ENCODE peak calls at places on chromosome 5, in six cellular contexts. One of them, this sample, is unnamed.
A peak's percentile ranks its signal among the peaks of the same experiment; 100 is the strongest.

GRCh38 chr5:132228241-132229035 is 785 bp upstream of the P4HA2 start:
- DNase-seq in effector memory CD8-positive, alpha-beta T cell: no peak
- DNase-seq in stimulated activated CD4-positive, alpha-beta T cell treated with anti-CD3 and anti-CD28 coated beads, Interleukin-12 subunit alpha, Interleukin-12 subunit beta, amount 100 ng/mL, for 48 hours: no peak
- DNase-seq in astrocyte of the hippocampus: no peak
- DNase-seq in HuH-7: peak; percentile 19
- DNase-seq in ACHN: no peak
- DNase-seq in this sample: peak; percentile 16

GRCh38 chr5:35811108-35811741 is 45.5 kb upstream of the IL7R start:
- DNase-seq in effector memory CD8-positive, alpha-beta T cell: peak; percentile 38
- DNase-seq in stimulated activated CD4-positive, alpha-beta T cell treated with anti-CD3 and anti-CD28 coated beads, Interleukin-12 subunit alpha, Interleukin-12 subunit beta, amount 100 ng/mL, for 48 hours: no peak
- DNase-seq in astrocyte of the hippocampus: no peak
- DNase-seq in HuH-7: no peak
- DNase-seq in ACHN: no peak
- DNase-seq in this sample: no peak

GRCh38 chr5:129724222-129724621 is 23.7 kb upstream of the MINAR2 start:
- DNase-seq in effector memory CD8-positive, alpha-beta T cell: no peak
- DNase-seq in stimulated activated CD4-positive, alpha-beta T cell treated with anti-CD3 and anti-CD28 coated beads, Interleukin-12 subunit alpha, Interleukin-12 subunit beta, amount 100 ng/mL, for 48 hours: no peak
- DNase-seq in astrocyte of the hippocampus: peak; percentile 1
- DNase-seq in HuH-7: no peak
- DNase-seq in ACHN: no peak
- DNase-seq in this sample: no peak

GRCh38 chr5:181566-181965 is 9.7 kb upstream of the LRRC14B start:
- DNase-seq in effector memory CD8-positive, alpha-beta T cell: no peak
- DNase-seq in stimulated activated CD4-positive, alpha-beta T cell treated with anti-CD3 and anti-CD28 coated beads, Interleukin-12 subunit alpha, Interleukin-12 subunit beta, amount 100 ng/mL, for 48 hours: no peak
- DNase-seq in astrocyte of the hippocampus: no peak
- DNase-seq in HuH-7: no peak
- DNase-seq in ACHN: no peak
- DNase-seq in this sample: no peak

GRCh38 chr5:132010645-132011560 is 555 bp downstream of the ACSL6 start:
- DNase-seq in effector memory CD8-positive, alpha-beta T cell: no peak
- DNase-seq in stimulated activated CD4-positive, alpha-beta T cell treated with anti-CD3 and anti-CD28 coated beads, Interleukin-12 subunit alpha, Interleukin-12 subunit beta, amount 100 ng/mL, for 48 hours: no peak
- DNase-seq in astrocyte of the hippocampus: no peak
- DNase-seq in HuH-7: no peak
- DNase-seq in ACHN: no peak
- DNase-seq in this sample: no peak

GRCh38 chr5:39260095-39260494 is 40.7 kb upstream of the FYB1 start:
- DNase-seq in effector memory CD8-positive, alpha-beta T cell: no peak
- DNase-seq in stimulated activated CD4-positive, alpha-beta T cell treated with anti-CD3 and anti-CD28 coated beads, Interleukin-12 subunit alpha, Interleukin-12 subunit beta, amount 100 ng/mL, for 48 hours: no peak
- DNase-seq in astrocyte of the hippocampus: no peak
- DNase-seq in HuH-7: no peak
- DNase-seq in ACHN: no peak
- DNase-seq in this sample: no peak

GRCh38 chr5:141597394-141597793 is 21.4 kb downstream of the DIAPH1 start:
- DNase-seq in effector memory CD8-positive, alpha-beta T cell: no peak
- DNase-seq in stimulated activated CD4-positive, alpha-beta T cell treated with anti-CD3 and anti-CD28 coated beads, Interleukin-12 subunit alpha, Interleukin-12 subunit beta, amount 100 ng/mL, for 48 hours: no peak
- DNase-seq in astrocyte of the hippocampus: no peak
- DNase-seq in HuH-7: no peak
- DNase-seq in ACHN: no peak
- DNase-seq in this sample: no peak

GRCh38 chr5:160390787-160391696 is 8.8 kb downstream of the FAM200C start:
- DNase-seq in effector memory CD8-positive, alpha-beta T cell: no peak
- DNase-seq in stimulated activated CD4-positive, alpha-beta T cell treated with anti-CD3 and anti-CD28 coated beads, Interleukin-12 subunit alpha, Interleukin-12 subunit beta, amount 100 ng/mL, for 48 hours: no peak
- DNase-seq in astrocyte of the hippocampus: peak; percentile 33
- DNase-seq in HuH-7: no peak
- DNase-seq in ACHN: peak; percentile 31
- DNase-seq in this sample: no peak

GRCh38 chr5:122252319-122252718 is 59.7 kb upstream of the SNCAIP start:
- DNase-seq in effector memory CD8-positive, alpha-beta T cell: no peak
- DNase-seq in stimulated activated CD4-positive, alpha-beta T cell treated with anti-CD3 and anti-CD28 coated beads, Interleukin-12 subunit alpha, Interleukin-12 subunit beta, amount 100 ng/mL, for 48 hours: no peak
- DNase-seq in astrocyte of the hippocampus: no peak
- DNase-seq in HuH-7: no peak
- DNase-seq in ACHN: no peak
- DNase-seq in this sample: no peak

GRCh38 chr5:169344629-169345028 is 43.7 kb upstream of the SLIT3 start:
- DNase-seq in effector memory CD8-positive, alpha-beta T cell: no peak
- DNase-seq in stimulated activated CD4-positive, alpha-beta T cell treated with anti-CD3 and anti-CD28 coated beads, Interleukin-12 subunit alpha, Interleukin-12 subunit beta, amount 100 ng/mL, for 48 hours: no peak
- DNase-seq in astrocyte of the hippocampus: peak; percentile 41
- DNase-seq in HuH-7: no peak
- DNase-seq in ACHN: no peak
- DNase-seq in this sample: peak; percentile 39

GRCh38 chr5:142342128-142342981 is 17.5 kb upstream of the SPRY4 start:
- DNase-seq in effector memory CD8-positive, alpha-beta T cell: no peak
- DNase-seq in stimulated activated CD4-positive, alpha-beta T cell treated with anti-CD3 and anti-CD28 coated beads, Interleukin-12 subunit alpha, Interleukin-12 subunit beta, amount 100 ng/mL, for 48 hours: no peak
- DNase-seq in astrocyte of the hippocampus: peak; percentile 7
- DNase-seq in HuH-7: no peak
- DNase-seq in ACHN: no peak
- DNase-seq in this sample: no peak

GRCh38 chr5:35956429-35956828 is 18.0 kb upstream of the CAPSL start:
- DNase-seq in effector memory CD8-positive, alpha-beta T cell: no peak
- DNase-seq in stimulated activated CD4-positive, alpha-beta T cell treated with anti-CD3 and anti-CD28 coated beads, Interleukin-12 subunit alpha, Interleukin-12 subunit beta, amount 100 ng/mL, for 48 hours: no peak
- DNase-seq in astrocyte of the hippocampus: no peak
- DNase-seq in HuH-7: no peak
- DNase-seq in ACHN: peak; percentile 11
- DNase-seq in this sample: no peak

GRCh38 chr5:151006704-151007334 is 13.6 kb upstream of the GPX3 start:
- DNase-seq in effector memory CD8-positive, alpha-beta T cell: no peak
- DNase-seq in stimulated activated CD4-positive, alpha-beta T cell treated with anti-CD3 and anti-CD28 coated beads, Interleukin-12 subunit alpha, Interleukin-12 subunit beta, amount 100 ng/mL, for 48 hours: no peak
- DNase-seq in astrocyte of the hippocampus: no peak
- DNase-seq in HuH-7: no peak
- DNase-seq in ACHN: no peak
- DNase-seq in this sample: no peak

GRCh38 chr5:67267522-67268232 is 71.1 kb upstream of the CD180 start:
- DNase-seq in effector memory CD8-positive, alpha-beta T cell: no peak
- DNase-seq in stimulated activated CD4-positive, alpha-beta T cell treated with anti-CD3 and anti-CD28 coated beads, Interleukin-12 subunit alpha, Interleukin-12 subunit beta, amount 100 ng/mL, for 48 hours: no peak
- DNase-seq in astrocyte of the hippocampus: no peak
- DNase-seq in HuH-7: no peak
- DNase-seq in ACHN: no peak
- DNase-seq in this sample: peak; percentile 13

GRCh38 chr5:1658665-1659064 is 134.9 kb upstream of the LPCAT1 start:
- DNase-seq in effector memory CD8-positive, alpha-beta T cell: no peak
- DNase-seq in stimulated activated CD4-positive, alpha-beta T cell treated with anti-CD3 and anti-CD28 coated beads, Interleukin-12 subunit alpha, Interleukin-12 subunit beta, amount 100 ng/mL, for 48 hours: no peak
- DNase-seq in astrocyte of the hippocampus: no peak
- DNase-seq in HuH-7: no peak
- DNase-seq in ACHN: no peak
- DNase-seq in this sample: no peak

GRCh38 chr5:108078882-108079281 is 303.0 kb downstream of the FBXL17 start:
- DNase-seq in effector memory CD8-positive, alpha-beta T cell: no peak
- DNase-seq in stimulated activated CD4-positive, alpha-beta T cell treated with anti-CD3 and anti-CD28 coated beads, Interleukin-12 subunit alpha, Interleukin-12 subunit beta, amount 100 ng/mL, for 48 hours: no peak
- DNase-seq in astrocyte of the hippocampus: no peak
- DNase-seq in HuH-7: no peak
- DNase-seq in ACHN: no peak
- DNase-seq in this sample: no peak

GRCh38 chr5:14109771-14110170 is 33.4 kb upstream of the TRIO start:
- DNase-seq in effector memory CD8-positive, alpha-beta T cell: peak; percentile 2
- DNase-seq in stimulated activated CD4-positive, alpha-beta T cell treated with anti-CD3 and anti-CD28 coated beads, Interleukin-12 subunit alpha, Interleukin-12 subunit beta, amount 100 ng/mL, for 48 hours: no peak
- DNase-seq in astrocyte of the hippocampus: no peak
- DNase-seq in HuH-7: no peak
- DNase-seq in ACHN: no peak
- DNase-seq in this sample: no peak

GRCh38 chr5:54738118-54738972 is 220.8 kb downstream of the SNX18 start:
- DNase-seq in effector memory CD8-positive, alpha-beta T cell: no peak
- DNase-seq in stimulated activated CD4-positive, alpha-beta T cell treated with anti-CD3 and anti-CD28 coated beads, Interleukin-12 subunit alpha, Interleukin-12 subunit beta, amount 100 ng/mL, for 48 hours: no peak
- DNase-seq in astrocyte of the hippocampus: peak; percentile 26
- DNase-seq in HuH-7: no peak
- DNase-seq in ACHN: no peak
- DNase-seq in this sample: peak; percentile 52

GRCh38 chr5:151642472-151643140 is 44.1 kb downstream of the SPARC start:
- DNase-seq in effector memory CD8-positive, alpha-beta T cell: no peak
- DNase-seq in stimulated activated CD4-positive, alpha-beta T cell treated with anti-CD3 and anti-CD28 coated beads, Interleukin-12 subunit alpha, Interleukin-12 subunit beta, amount 100 ng/mL, for 48 hours: no peak
- DNase-seq in astrocyte of the hippocampus: no peak
- DNase-seq in HuH-7: no peak
- DNase-seq in ACHN: no peak
- DNase-seq in this sample: no peak

GRCh38 chr5:55597014-55597981 is 62.5 kb upstream of the PLPP1 start:
- DNase-seq in effector memory CD8-positive, alpha-beta T cell: no peak
- DNase-seq in stimulated activated CD4-positive, alpha-beta T cell treated with anti-CD3 and anti-CD28 coated beads, Interleukin-12 subunit alpha, Interleukin-12 subunit beta, amount 100 ng/mL, for 48 hours: no peak
- DNase-seq in astrocyte of the hippocampus: peak; percentile 50
- DNase-seq in HuH-7: no peak
- DNase-seq in ACHN: peak; percentile 26
- DNase-seq in this sample: peak; percentile 14

GRCh38 chr5:158899792-158900191 is 199.9 kb downstream of the EBF1 start:
- DNase-seq in effector memory CD8-positive, alpha-beta T cell: no peak
- DNase-seq in stimulated activated CD4-positive, alpha-beta T cell treated with anti-CD3 and anti-CD28 coated beads, Interleukin-12 subunit alpha, Interleukin-12 subunit beta, amount 100 ng/mL, for 48 hours: no peak
- DNase-seq in astrocyte of the hippocampus: no peak
- DNase-seq in HuH-7: no peak
- DNase-seq in ACHN: no peak
- DNase-seq in this sample: no peak

GRCh38 chr5:154358410-154359221 is 87.2 kb upstream of the SAP30L start:
- DNase-seq in effector memory CD8-positive, alpha-beta T cell: no peak
- DNase-seq in stimulated activated CD4-positive, alpha-beta T cell treated with anti-CD3 and anti-CD28 coated beads, Interleukin-12 subunit alpha, Interleukin-12 subunit beta, amount 100 ng/mL, for 48 hours: no peak
- DNase-seq in astrocyte of the hippocampus: peak; percentile 85
- DNase-seq in HuH-7: no peak
- DNase-seq in ACHN: no peak
- DNase-seq in this sample: no peak

GRCh38 chr5:53246042-53246836 is 136.7 kb upstream of the MOCS2 start:
- DNase-seq in effector memory CD8-positive, alpha-beta T cell: no peak
- DNase-seq in stimulated activated CD4-positive, alpha-beta T cell treated with anti-CD3 and anti-CD28 coated beads, Interleukin-12 subunit alpha, Interleukin-12 subunit beta, amount 100 ng/mL, for 48 hours: no peak
- DNase-seq in astrocyte of the hippocampus: peak; percentile 60
- DNase-seq in HuH-7: no peak
- DNase-seq in ACHN: peak; percentile 2
- DNase-seq in this sample: no peak

GRCh38 chr5:170562166-170562565 is 58.3 kb downstream of the KCNIP1 start:
- DNase-seq in effector memory CD8-positive, alpha-beta T cell: no peak
- DNase-seq in stimulated activated CD4-positive, alpha-beta T cell treated with anti-CD3 and anti-CD28 coated beads, Interleukin-12 subunit alpha, Interleukin-12 subunit beta, amount 100 ng/mL, for 48 hours: no peak
- DNase-seq in astrocyte of the hippocampus: no peak
- DNase-seq in HuH-7: no peak
- DNase-seq in ACHN: no peak
- DNase-seq in this sample: no peak

GRCh38 chr5:18465833-18466681 is 831.8 kb downstream of the TAF11L14 start:
- DNase-seq in effector memory CD8-positive, alpha-beta T cell: no peak
- DNase-seq in stimulated activated CD4-positive, alpha-beta T cell treated with anti-CD3 and anti-CD28 coated beads, Interleukin-12 subunit alpha, Interleukin-12 subunit beta, amount 100 ng/mL, for 48 hours: peak; percentile 5
- DNase-seq in astrocyte of the hippocampus: peak; percentile 65
- DNase-seq in HuH-7: peak; percentile 17
- DNase-seq in ACHN: peak; percentile 61
- DNase-seq in this sample: peak; percentile 76

GRCh38 chr5:132180134-132180745 is 47.4 kb downstream of the P4HA2 start:
- DNase-seq in effector memory CD8-positive, alpha-beta T cell: no peak
- DNase-seq in stimulated activated CD4-positive, alpha-beta T cell treated with anti-CD3 and anti-CD28 coated beads, Interleukin-12 subunit alpha, Interleukin-12 subunit beta, amount 100 ng/mL, for 48 hours: no peak
- DNase-seq in astrocyte of the hippocampus: peak; percentile 73
- DNase-seq in HuH-7: peak; percentile 56
- DNase-seq in ACHN: peak; percentile 67
- DNase-seq in this sample: no peak

GRCh38 chr5:2702096-2702879 is 49.2 kb downstream of the IRX2 start:
- DNase-seq in effector memory CD8-positive, alpha-beta T cell: no peak
- DNase-seq in stimulated activated CD4-positive, alpha-beta T cell treated with anti-CD3 and anti-CD28 coated beads, Interleukin-12 subunit alpha, Interleukin-12 subunit beta, amount 100 ng/mL, for 48 hours: no peak
- DNase-seq in astrocyte of the hippocampus: no peak
- DNase-seq in HuH-7: no peak
- DNase-seq in ACHN: no peak
- DNase-seq in this sample: no peak

GRCh38 chr5:153713913-153714312 is 223.4 kb downstream of the GRIA1 start:
- DNase-seq in effector memory CD8-positive, alpha-beta T cell: no peak
- DNase-seq in stimulated activated CD4-positive, alpha-beta T cell treated with anti-CD3 and anti-CD28 coated beads, Interleukin-12 subunit alpha, Interleukin-12 subunit beta, amount 100 ng/mL, for 48 hours: no peak
- DNase-seq in astrocyte of the hippocampus: peak; percentile 12
- DNase-seq in HuH-7: no peak
- DNase-seq in ACHN: no peak
- DNase-seq in this sample: no peak

GRCh38 chr5:172802585-172803176 is 31.4 kb upstream of the ERGIC1 start:
- DNase-seq in effector memory CD8-positive, alpha-beta T cell: no peak
- DNase-seq in stimulated activated CD4-positive, alpha-beta T cell treated with anti-CD3 and anti-CD28 coated beads, Interleukin-12 subunit alpha, Interleukin-12 subunit beta, amount 100 ng/mL, for 48 hours: no peak
- DNase-seq in astrocyte of the hippocampus: peak; percentile 33
- DNase-seq in HuH-7: no peak
- DNase-seq in ACHN: no peak
- DNase-seq in this sample: no peak

GRCh38 chr5:157189223-157189622 is 8.6 kb downstream of the ITK start:
- DNase-seq in effector memory CD8-positive, alpha-beta T cell: no peak
- DNase-seq in stimulated activated CD4-positive, alpha-beta T cell treated with anti-CD3 and anti-CD28 coated beads, Interleukin-12 subunit alpha, Interleukin-12 subunit beta, amount 100 ng/mL, for 48 hours: peak; percentile 49
- DNase-seq in astrocyte of the hippocampus: no peak
- DNase-seq in HuH-7: no peak
- DNase-seq in ACHN: no peak
- DNase-seq in this sample: no peak

GRCh38 chr5:14218480-14218879 is 75.3 kb downstream of the TRIO start:
- DNase-seq in effector memory CD8-positive, alpha-beta T cell: no peak
- DNase-seq in stimulated activated CD4-positive, alpha-beta T cell treated with anti-CD3 and anti-CD28 coated beads, Interleukin-12 subunit alpha, Interleukin-12 subunit beta, amount 100 ng/mL, for 48 hours: no peak
- DNase-seq in astrocyte of the hippocampus: no peak
- DNase-seq in HuH-7: no peak
- DNase-seq in ACHN: no peak
- DNase-seq in this sample: no peak

GRCh38 chr5:96741911-96742310 is 65.8 kb downstream of the ERAP1 start:
- DNase-seq in effector memory CD8-positive, alpha-beta T cell: no peak
- DNase-seq in stimulated activated CD4-positive, alpha-beta T cell treated with anti-CD3 and anti-CD28 coated beads, Interleukin-12 subunit alpha, Interleukin-12 subunit beta, amount 100 ng/mL, for 48 hours: no peak
- DNase-seq in astrocyte of the hippocampus: no peak
- DNase-seq in HuH-7: no peak
- DNase-seq in ACHN: no peak
- DNase-seq in this sample: no peak

GRCh38 chr5:178483620-178484019 is 106.6 kb downstream of the COL23A1 start:
- DNase-seq in effector memory CD8-positive, alpha-beta T cell: peak; percentile 21
- DNase-seq in stimulated activated CD4-positive, alpha-beta T cell treated with anti-CD3 and anti-CD28 coated beads, Interleukin-12 subunit alpha, Interleukin-12 subunit beta, amount 100 ng/mL, for 48 hours: peak; percentile 6
- DNase-seq in astrocyte of the hippocampus: no peak
- DNase-seq in HuH-7: no peak
- DNase-seq in ACHN: no peak
- DNase-seq in this sample: no peak

GRCh38 chr5:131262953-131263541 is 806 bp upstream of the CDC42SE2 start:
- DNase-seq in effector memory CD8-positive, alpha-beta T cell: no peak
- DNase-seq in stimulated activated CD4-positive, alpha-beta T cell treated with anti-CD3 and anti-CD28 coated beads, Interleukin-12 subunit alpha, Interleukin-12 subunit beta, amount 100 ng/mL, for 48 hours: no peak
- DNase-seq in astrocyte of the hippocampus: no peak
- DNase-seq in HuH-7: no peak
- DNase-seq in ACHN: peak; percentile 31
- DNase-seq in this sample: no peak

GRCh38 chr5:1449081-1449630 is 3.9 kb upstream of the SLC6A3 start:
- DNase-seq in effector memory CD8-positive, alpha-beta T cell: no peak
- DNase-seq in stimulated activated CD4-positive, alpha-beta T cell treated with anti-CD3 and anti-CD28 coated beads, Interleukin-12 subunit alpha, Interleukin-12 subunit beta, amount 100 ng/mL, for 48 hours: no peak
- DNase-seq in astrocyte of the hippocampus: no peak
- DNase-seq in HuH-7: no peak
- DNase-seq in ACHN: no peak
- DNase-seq in this sample: no peak

GRCh38 chr5:157516626-157517325 is 56.8 kb downstream of the NIPAL4 start:
- DNase-seq in effector memory CD8-positive, alpha-beta T cell: no peak
- DNase-seq in stimulated activated CD4-positive, alpha-beta T cell treated with anti-CD3 and anti-CD28 coated beads, Interleukin-12 subunit alpha, Interleukin-12 subunit beta, amount 100 ng/mL, for 48 hours: no peak
- DNase-seq in astrocyte of the hippocampus: peak; percentile 92
- DNase-seq in HuH-7: no peak
- DNase-seq in ACHN: peak; percentile 36
- DNase-seq in this sample: peak; percentile 92

GRCh38 chr5:158560170-158560569 is 539.5 kb downstream of the EBF1 start:
- DNase-seq in effector memory CD8-positive, alpha-beta T cell: no peak
- DNase-seq in stimulated activated CD4-positive, alpha-beta T cell treated with anti-CD3 and anti-CD28 coated beads, Interleukin-12 subunit alpha, Interleukin-12 subunit beta, amount 100 ng/mL, for 48 hours: no peak
- DNase-seq in astrocyte of the hippocampus: peak; percentile 10
- DNase-seq in HuH-7: peak; percentile 61
- DNase-seq in ACHN: no peak
- DNase-seq in this sample: no peak

GRCh38 chr5:146130440-146131045 is 25.2 kb upstream of the PLAC8L1 start:
- DNase-seq in effector memory CD8-positive, alpha-beta T cell: no peak
- DNase-seq in stimulated activated CD4-positive, alpha-beta T cell treated with anti-CD3 and anti-CD28 coated beads, Interleukin-12 subunit alpha, Interleukin-12 subunit beta, amount 100 ng/mL, for 48 hours: no peak
- DNase-seq in astrocyte of the hippocampus: peak; percentile 45
- DNase-seq in HuH-7: no peak
- DNase-seq in ACHN: peak; percentile 33
- DNase-seq in this sample: no peak

This sample was measured in thyroid gland.